ENCODE peak calls at places on chromosomes 2 and 18, in five cellular contexts. One of them, this sample, is unnamed.

GRCh38 chr18:22691988-22692710 is 241.0 kb upstream of the RBBP8 start:
- DNase-seq in right atrium auricular region: no peak
- DNase-seq in astrocyte: peak
- DNase-seq in prostate gland: no peak
- DNase-seq in GM12864: no peak
- DNase-seq in this sample: peak

GRCh38 chr2:68762665-68763064 is 28.1 kb downstream of the ARHGAP25 start:
- DNase-seq in right atrium auricular region: no peak
- DNase-seq in astrocyte: peak
- DNase-seq in prostate gland: no peak
- DNase-seq in GM12864: no peak
- DNase-seq in this sample: no peak

GRCh38 chr2:3581367-3582262 is 6.6 kb downstream of the RPS7 start:
- DNase-seq in right atrium auricular region: no peak
- DNase-seq in astrocyte: no peak
- DNase-seq in prostate gland: no peak
- DNase-seq in GM12864: no peak
- DNase-seq in this sample: no peak

GRCh38 chr2:99404039-99404799 is 67.0 kb downstream of the EIF5B start:
- DNase-seq in right atrium auricular region: no peak
- DNase-seq in astrocyte: no peak
- DNase-seq in prostate gland: peak
- DNase-seq in GM12864: no peak
- DNase-seq in this sample: no peak

GRCh38 chr2:189526936-189527654 is 53.5 kb downstream of the SLC40A1 start:
- DNase-seq in right atrium auricular region: no peak
- DNase-seq in astrocyte: no peak
- DNase-seq in prostate gland: no peak
- DNase-seq in GM12864: no peak
- DNase-seq in this sample: no peak

GRCh38 chr2:158637357-158637756 is 157.8 kb upstream of the DAPL1 start:
- DNase-seq in right atrium auricular region: no peak
- DNase-seq in astrocyte: no peak
- DNase-seq in prostate gland: no peak
- DNase-seq in GM12864: no peak
- DNase-seq in this sample: no peak

GRCh38 chr2:102032368-102033027 is 40.7 kb downstream of the IL1R2 start:
- DNase-seq in right atrium auricular region: no peak
- DNase-seq in astrocyte: no peak
- DNase-seq in prostate gland: no peak
- DNase-seq in GM12864: no peak
- DNase-seq in this sample: no peak

GRCh38 chr2:74029719-74030397 is 45.1 kb downstream of the TET3 start:
- DNase-seq in right atrium auricular region: no peak
- DNase-seq in astrocyte: no peak
- DNase-seq in prostate gland: no peak
- DNase-seq in GM12864: no peak
- DNase-seq in this sample: no peak

GRCh38 chr2:222794585-222795579 is 66.0 kb upstream of the ACSL3 start:
- DNase-seq in right atrium auricular region: no peak
- DNase-seq in astrocyte: no peak
- DNase-seq in prostate gland: no peak
- DNase-seq in GM12864: no peak
- DNase-seq in this sample: no peak

GRCh38 chr18:45006934-45007333 is 326.2 kb downstream of the SETBP1 start:
- DNase-seq in right atrium auricular region: no peak
- DNase-seq in astrocyte: peak
- DNase-seq in prostate gland: no peak
- DNase-seq in GM12864: no peak
- DNase-seq in this sample: peak

GRCh38 chr2:191699341-191699945 is 21.5 kb downstream of the NABP1 start:
- DNase-seq in right atrium auricular region: no peak
- DNase-seq in astrocyte: no peak
- DNase-seq in prostate gland: no peak
- DNase-seq in GM12864: no peak
- DNase-seq in this sample: no peak

GRCh38 chr2:88129313-88129959 is 1.6 kb upstream of the FABP1 start:
- DNase-seq in right atrium auricular region: no peak
- DNase-seq in astrocyte: no peak
- DNase-seq in prostate gland: no peak
- DNase-seq in GM12864: no peak
- DNase-seq in this sample: no peak

GRCh38 chr2:40584432-40584831 is 132.5 kb upstream of the SLC8A1 start:
- DNase-seq in right atrium auricular region: no peak
- DNase-seq in astrocyte: peak
- DNase-seq in prostate gland: no peak
- DNase-seq in GM12864: no peak
- DNase-seq in this sample: peak

GRCh38 chr2:120453635-120453998 is 107.7 kb downstream of the INHBB start:
- DNase-seq in right atrium auricular region: no peak
- DNase-seq in astrocyte: peak
- DNase-seq in prostate gland: no peak
- DNase-seq in GM12864: no peak
- DNase-seq in this sample: peak

GRCh38 chr2:18926633-18927524 is 337.5 kb upstream of the NT5C1B start:
- DNase-seq in right atrium auricular region: no peak
- DNase-seq in astrocyte: peak
- DNase-seq in prostate gland: no peak
- DNase-seq in GM12864: no peak
- DNase-seq in this sample: no peak

GRCh38 chr2:5433855-5434254 is 258.3 kb upstream of the SOX11 start:
- DNase-seq in right atrium auricular region: no peak
- DNase-seq in astrocyte: no peak
- DNase-seq in prostate gland: peak
- DNase-seq in GM12864: no peak
- DNase-seq in this sample: no peak

GRCh38 chr2:69132960-69133590 is 120.1 kb downstream of the ANTXR1 start:
- DNase-seq in right atrium auricular region: no peak
- DNase-seq in astrocyte: no peak
- DNase-seq in prostate gland: no peak
- DNase-seq in GM12864: no peak
- DNase-seq in this sample: no peak

GRCh38 chr2:240864475-240864874 is 4.1 kb upstream of the AGXT start:
- DNase-seq in right atrium auricular region: no peak
- DNase-seq in astrocyte: no peak
- DNase-seq in prostate gland: no peak
- DNase-seq in GM12864: no peak
- DNase-seq in this sample: no peak

DNA sequence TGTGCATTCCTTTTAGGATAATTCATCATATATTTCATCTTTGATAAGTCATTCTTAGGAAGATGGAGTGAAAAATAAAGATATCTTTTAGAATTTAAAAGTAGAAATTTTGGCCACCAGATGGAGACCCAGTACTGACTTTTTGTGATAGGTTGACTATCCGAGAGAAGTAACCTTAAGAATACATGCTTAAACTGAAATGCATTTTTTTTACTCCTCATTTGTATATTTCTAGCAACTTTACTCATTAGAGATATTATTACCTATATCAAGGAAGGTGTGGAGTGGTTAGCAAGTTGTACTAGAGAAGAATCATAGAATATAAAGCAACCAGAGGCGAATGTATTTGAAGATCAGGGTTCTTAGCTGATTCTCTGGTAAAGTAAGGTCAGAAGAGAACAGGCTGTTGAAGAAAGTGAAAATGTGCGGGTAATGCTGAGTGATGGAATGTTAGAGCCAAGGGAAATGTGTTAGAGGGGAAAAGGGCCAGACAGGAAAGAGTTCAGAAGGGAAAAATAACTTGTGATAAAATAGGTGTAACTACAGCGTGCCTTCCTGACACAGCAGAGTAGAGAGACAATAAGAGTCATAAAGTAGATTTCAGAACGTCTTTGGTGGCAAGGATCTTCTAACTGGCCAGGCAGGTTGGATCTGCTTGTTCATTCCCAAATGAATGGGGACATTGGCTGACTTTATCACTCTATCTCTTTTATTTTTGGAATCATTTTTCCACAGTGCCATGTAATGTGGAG is 52.3 kb downstream of the TDRD15 start:
- DNase-seq in right atrium auricular region: no peak
- DNase-seq in astrocyte: no peak
- DNase-seq in prostate gland: no peak
- DNase-seq in GM12864: no peak
- DNase-seq in this sample: no peak
- TF ChIP-seq CTCF in right atrium auricular region: peak
- TF ChIP-seq CTCF in astrocyte: no peak
- TF ChIP-seq CTCF in prostate gland: peak
- TF ChIP-seq CTCF in GM12864: no peak
- TF ChIP-seq CTCF in this sample: peak

GRCh38 chr2:179020156-179020750 is 29.7 kb downstream of the CCDC141 start:
- DNase-seq in right atrium auricular region: no peak
- DNase-seq in astrocyte: no peak
- DNase-seq in prostate gland: no peak
- DNase-seq in GM12864: no peak
- DNase-seq in this sample: no peak
- TF ChIP-seq CTCF in right atrium auricular region: peak
- TF ChIP-seq CTCF in astrocyte: peak
- TF ChIP-seq CTCF in prostate gland: no peak
- TF ChIP-seq CTCF in GM12864: peak
- TF ChIP-seq CTCF in this sample: peak

GRCh38 chr2:172234716-172235661 is 132.3 kb upstream of the DLX2 start:
- DNase-seq in right atrium auricular region: no peak
- DNase-seq in astrocyte: no peak
- DNase-seq in prostate gland: no peak
- DNase-seq in GM12864: no peak
- DNase-seq in this sample: no peak
- TF ChIP-seq CTCF in right atrium auricular region: no peak
- TF ChIP-seq CTCF in astrocyte: no peak
- TF ChIP-seq CTCF in prostate gland: no peak
- TF ChIP-seq CTCF in GM12864: no peak
- TF ChIP-seq CTCF in this sample: no peak

DNA sequence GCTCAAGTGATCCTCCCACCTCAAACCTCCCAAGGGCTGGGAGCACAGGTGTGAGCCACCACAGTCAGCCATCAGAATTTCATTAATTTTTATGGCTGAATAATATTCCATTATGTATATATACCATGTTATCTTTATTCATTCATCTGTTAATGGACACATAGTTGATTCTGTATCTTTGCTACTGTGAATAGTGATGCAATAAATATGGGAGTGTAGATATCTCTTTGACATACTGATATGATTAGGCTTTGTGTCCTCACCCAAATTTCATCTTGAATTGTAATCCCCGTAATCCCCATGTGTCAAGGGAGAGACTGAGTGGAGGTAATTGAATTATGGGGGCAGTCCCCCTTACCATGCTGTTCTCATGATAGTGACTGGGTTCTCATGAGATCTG is 38.2 kb upstream of the REEP1 start:
- DNase-seq in right atrium auricular region: no peak
- DNase-seq in astrocyte: no peak
- DNase-seq in prostate gland: no peak
- DNase-seq in GM12864: no peak
- DNase-seq in this sample: no peak
- TF ChIP-seq CTCF in right atrium auricular region: no peak
- TF ChIP-seq CTCF in astrocyte: no peak
- TF ChIP-seq CTCF in prostate gland: no peak
- TF ChIP-seq CTCF in GM12864: no peak
- TF ChIP-seq CTCF in this sample: no peak